ENCODE peak calls at places on chromosomes 12 and 14, in six cellular contexts. G, C, A, J, H and Q are unnamed samples.

GRCh38 chr12:22858849-22859569 is 234.0 kb downstream of the ETNK1 start:
- DNase-seq in A (no peak), G (peak), H (no peak), C (no peak), J (peak), Q (peak)

GRCh38 chr12:113239811-113240331 is 18.6 kb downstream of the TPCN1 start:
- DNase-seq in J (no peak), G (no peak), A (no peak), H (no peak), C (peak), Q (no peak)

GRCh38 chr14:77037886-77038511 is 9.5 kb upstream of the IRF2BPL start:
- DNase-seq in G (no peak), J (no peak), A (no peak), H (peak), C (peak), Q (no peak)

GRCh38 chr12:52320784-52321400 is at the start of gene KRT83:
- DNase-seq in G (no peak), A (no peak), J (no peak), C (peak), H (no peak), Q (no peak)

GRCh38 chr12:81888961-81889360 is 129.8 kb upstream of the PPFIA2 start:
- DNase-seq in A (no peak), C (no peak), G (no peak), J (no peak), H (no peak), Q (no peak)

GRCh38 chr14:93011650-93012317 is 88.8 kb downstream of the CHGA start:
- DNase-seq in A (no peak), H (no peak), J (no peak), G (no peak), C (no peak), Q (no peak)

GRCh38 chr12:6644903-6645302 is 2.3 kb downstream of the ACRBP start:
- DNase-seq in A (no peak), G (no peak), C (no peak), H (no peak), J (no peak), Q (no peak)

GRCh38 chr12:50715174-50715573 is 48.7 kb upstream of the ATF1 start:
- DNase-seq in A (no peak), G (no peak), H (peak), J (peak), C (no peak), Q (no peak)

GRCh38 chr12:33588082-33588712 is 148.6 kb upstream of the SYT10 start:
- DNase-seq in H (peak), G (peak), C (no peak), J (peak), A (peak), Q (peak)

GRCh38 chr12:90203556-90203955 is 494.9 kb upstream of the ATP2B1 start:
- DNase-seq in H (no peak), G (no peak), C (no peak), A (no peak), J (no peak), Q (no peak)

GRCh38 chr14:67577181-67577580 is 22.9 kb downstream of the PIGH start:
- DNase-seq in C (peak), H (no peak), A (no peak), J (no peak), G (no peak), Q (no peak)

GRCh38 chr12:25242981-25243764 is 7.6 kb downstream of the KRAS start:
- DNase-seq in J (no peak), H (no peak), A (no peak), G (peak), C (no peak), Q (peak)

GRCh38 chr12:59036973-59037807 is 116.9 kb upstream of the LRIG3 start:
- DNase-seq in A (peak), C (no peak), J (peak), H (no peak), G (peak), Q (no peak)

GRCh38 chr12:57459750-57460400 is at the start of gene GLI1:
- DNase-seq in C (peak), H (peak), J (peak), A (no peak), G (no peak), Q (no peak)

GRCh38 chr12:57462307-57463253 is 3.0 kb downstream of the GLI1 start:
- DNase-seq in G (peak), A (peak), H (peak), J (peak), C (peak), Q (peak)

GRCh38 chr12:57460457-57461325 is 1.1 kb downstream of the GLI1 start:
- DNase-seq in J (no peak), C (peak), H (peak), G (no peak), A (peak), Q (peak)

GRCh38 chr12:57461904-57462306 is 2.3 kb downstream of the GLI1 start:
- DNase-seq in J (peak), G (peak), H (peak), A (no peak), C (no peak), Q (peak)

DNA sequence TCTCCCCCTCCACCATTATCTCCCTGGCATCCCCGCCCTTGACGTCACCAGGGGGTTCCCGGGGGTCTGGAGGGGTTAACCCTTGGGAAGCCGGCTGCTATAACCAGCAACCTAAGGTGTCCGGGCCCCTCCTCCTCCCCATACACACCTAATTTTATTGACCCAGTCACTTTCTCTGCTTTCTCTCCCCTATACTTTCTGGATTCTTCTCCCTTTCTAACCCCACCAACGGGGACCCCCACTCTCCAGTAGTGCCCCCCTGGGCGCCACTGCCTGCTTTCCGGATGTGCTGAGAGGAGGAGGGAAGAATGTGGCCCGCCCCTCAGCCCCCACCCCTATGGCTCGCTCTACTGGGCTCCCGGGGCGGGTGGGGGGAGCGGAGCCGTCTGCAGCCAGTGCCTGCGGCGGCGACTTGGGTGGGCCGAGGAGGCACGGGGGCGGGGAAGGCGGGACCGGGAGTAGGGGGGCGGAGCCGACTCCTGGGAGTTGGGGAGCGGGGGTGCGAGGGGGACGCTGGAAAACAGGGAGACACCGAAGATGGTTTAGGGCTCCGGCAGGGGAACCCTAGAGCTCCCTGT is 1.8 kb downstream of the GLI1 start:
- DNase-seq in A (no peak), J (peak), H (peak), C (peak), G (peak), Q (peak)
- H3K4me3 ChIP-seq in A (peak), J (peak), H (peak), C (peak), G (peak), Q (peak)

GRCh38 chr14:95244587-95244986 is 75.1 kb downstream of the CLMN start:
- DNase-seq in H (no peak), G (no peak), J (no peak), A (no peak), C (no peak), Q (no peak)
- H3K4me3 ChIP-seq in H (no peak), G (no peak), J (no peak), A (no peak), C (no peak), Q (no peak)

GRCh38 chr12:111557271-111558106 is 41.6 kb downstream of the ATXN2 start:
- DNase-seq in A (no peak), G (no peak), C (no peak), H (peak), J (peak), Q (no peak)
- H3K4me3 ChIP-seq in A (no peak), G (no peak), C (no peak), H (peak), J (no peak), Q (no peak)

DNA sequence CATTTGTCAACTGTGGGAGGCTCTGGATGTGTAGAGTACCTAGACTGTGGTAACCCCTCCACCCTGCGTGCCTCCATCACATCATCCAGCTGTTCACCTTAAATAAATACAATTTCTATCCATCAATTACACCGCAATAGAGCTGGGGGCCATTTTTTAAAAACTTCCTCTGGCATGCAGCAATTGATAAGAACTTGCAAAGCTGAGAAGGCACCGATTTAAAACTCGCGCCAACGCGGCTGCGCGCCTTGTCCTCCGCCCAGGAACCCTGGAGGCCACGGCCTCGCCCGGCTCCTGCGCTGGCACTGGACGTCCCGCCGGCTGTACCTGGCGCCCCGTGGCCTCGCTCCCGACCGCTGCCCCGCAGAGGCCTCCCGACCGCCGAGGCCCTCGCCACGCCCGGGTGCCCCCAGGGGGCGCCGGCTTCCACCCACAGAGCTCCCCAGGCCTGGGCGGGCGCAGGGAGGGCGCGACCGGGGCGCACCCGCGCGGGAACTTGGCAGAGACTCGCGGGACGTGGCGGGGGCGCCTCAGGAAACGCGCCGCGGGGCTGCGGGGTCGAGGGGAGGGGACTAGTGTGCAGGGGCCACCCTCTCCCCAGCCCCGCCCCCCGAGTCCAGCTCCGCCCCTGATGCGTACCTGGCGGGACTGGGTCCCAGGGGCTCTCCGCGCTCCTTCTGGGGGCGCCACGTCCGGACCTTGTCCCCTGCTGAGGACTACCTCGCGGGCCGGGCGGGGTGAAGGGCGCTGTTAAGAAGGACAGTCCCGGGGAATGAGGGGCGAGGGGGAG is 65.6 kb downstream of the TNFAIP2 start:
- DNase-seq in G (no peak), J (peak), A (no peak), C (no peak), H (peak), Q (peak)
- H3K4me3 ChIP-seq in G (no peak), J (peak), A (no peak), C (peak), H (peak), Q (no peak)

GRCh38 chr12:119463211-119463914 is 128.8 kb downstream of the CCDC60 start:
- DNase-seq in H (no peak), A (no peak), C (no peak), G (no peak), J (no peak), Q (no peak)

DNA sequence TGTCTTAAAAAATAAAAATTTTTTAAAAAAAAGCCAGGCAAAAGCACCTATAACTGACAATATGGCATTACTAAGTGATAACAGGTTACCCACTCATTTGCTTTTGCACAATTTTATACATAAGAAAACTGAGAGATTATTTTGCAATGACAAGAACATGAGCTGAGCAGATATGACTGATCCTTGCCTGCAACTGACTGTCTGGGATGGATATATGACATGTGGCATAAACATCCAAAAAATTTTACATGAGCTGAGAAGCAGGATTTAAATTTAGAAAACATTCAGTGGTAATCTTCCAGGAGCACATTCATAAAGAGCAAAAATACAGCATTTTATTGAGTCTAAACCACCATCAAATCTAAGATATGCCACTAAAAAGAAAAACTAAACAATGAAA is 125.3 kb upstream of the TMEM233 start:
- DNase-seq in C (no peak), H (no peak), G (no peak), A (no peak), J (no peak), Q (no peak)
- H3K4me3 ChIP-seq in C (no peak), H (no peak), G (no peak), A (no peak), J (no peak), Q (no peak)

GRCh38 chr12:106760184-106760531 is 14.3 kb upstream of the RIC8B start:
- DNase-seq in H (no peak), G (peak), C (no peak), J (no peak), A (peak), Q (no peak)
- H3K4me3 ChIP-seq in H (peak), G (no peak), C (no peak), J (no peak), A (peak), Q (no peak)

GRCh38 chr12:96776908-96777307 is 130.1 kb upstream of the NEDD1 start:
- DNase-seq in J (no peak), H (no peak), C (no peak), A (peak), G (no peak), Q (no peak)

GRCh38 chr12:96774501-96775256 is 132.4 kb upstream of the NEDD1 start:
- DNase-seq in G (no peak), J (peak), A (no peak), C (no peak), H (peak), Q (peak)

GRCh38 chr12:96780330-96780729 is 126.7 kb upstream of the NEDD1 start:
- DNase-seq in A (peak), C (no peak), H (no peak), J (no peak), G (no peak), Q (no peak)
- H3K4me3 ChIP-seq in A (no peak), C (no peak), H (no peak), J (no peak), G (no peak), Q (no peak)

GRCh38 chr14:64973026-64973442 is 898 bp upstream of the RAB15 start:
- DNase-seq in C (no peak), A (no peak), G (no peak), H (no peak), J (no peak), Q (no peak)
- H3K4me3 ChIP-seq in C (no peak), A (no peak), G (no peak), H (peak), J (peak), Q (no peak)

GRCh38 chr12:125069616-125070015 is 4.4 kb downstream of the AACS start:
- DNase-seq in H (no peak), G (no peak), J (no peak), A (no peak), C (peak), Q (no peak)

GRCh38 chr12:125065021-125065752 is at the start of gene AACS:
- DNase-seq in H (peak), J (peak), C (peak), A (peak), G (peak), Q (peak)

GRCh38 chr12:125068391-125068790 is 3.2 kb downstream of the AACS start:
- DNase-seq in A (no peak), C (peak), G (no peak), J (no peak), H (no peak), Q (no peak)

GRCh38 chr12:125064492-125064891 is 743 bp upstream of the AACS start:
- DNase-seq in H (no peak), A (no peak), C (no peak), G (no peak), J (no peak), Q (no peak)

DNA sequence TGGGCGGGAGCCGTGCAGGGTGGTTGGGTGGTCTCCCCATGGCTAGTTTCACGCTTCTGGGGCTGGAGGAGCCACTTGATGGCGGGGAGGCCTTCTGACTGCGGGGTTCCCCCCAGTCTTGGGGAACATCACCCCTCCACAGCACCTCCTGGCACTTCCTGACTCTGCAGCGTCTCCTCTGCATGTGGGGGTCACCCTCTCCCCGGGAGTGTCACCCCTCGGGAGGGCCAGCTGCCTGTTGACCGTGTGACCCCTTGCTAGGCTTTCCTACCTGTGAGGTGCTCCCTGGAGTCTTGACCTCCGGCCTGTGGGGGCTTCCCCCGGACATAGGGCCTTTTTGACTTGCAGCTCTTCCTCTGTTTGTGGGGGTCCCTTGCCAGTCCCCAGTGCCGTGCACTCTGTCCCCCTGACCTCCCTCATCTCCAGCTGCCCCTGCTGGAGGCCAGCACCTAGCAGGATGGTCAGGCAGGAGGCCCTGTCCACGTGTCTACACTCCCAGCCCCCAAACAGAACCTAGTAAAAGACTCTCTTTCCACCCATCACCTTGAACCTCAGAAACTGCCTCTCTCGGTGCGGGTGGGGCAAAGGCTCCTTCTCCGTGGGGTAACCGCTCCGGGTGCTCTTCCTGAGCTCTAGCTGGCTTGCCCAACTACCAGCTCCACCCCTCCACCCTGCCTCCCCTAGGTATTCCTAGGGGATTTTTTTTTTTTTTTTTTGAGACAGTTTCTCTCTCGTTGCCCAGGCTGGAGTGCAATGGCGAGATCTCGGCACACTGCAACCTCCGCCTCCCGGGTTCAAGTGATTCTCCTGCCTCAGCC is 727 bp downstream of the AACS start:
- DNase-seq in H (no peak), G (no peak), J (no peak), C (no peak), A (no peak), Q (no peak)
- H3K4me3 ChIP-seq in H (peak), G (peak), J (peak), C (peak), A (peak), Q (peak)